ENCODE peak calls at places on chromosome 7, in seven cellular contexts. C, A, M, Q, E, W and O are unnamed samples.

GRCh38 chr7:24301703-24302102 is 17.7 kb downstream of the NPY start:
- DNase-seq in E (no peak), Q (no peak), C (no peak), W (no peak), A (peak), M (no peak), O (no peak)

GRCh38 chr7:91285966-91286365 is 21.7 kb downstream of the FZD1 start:
- DNase-seq in Q (no peak), A (no peak), E (no peak), C (no peak), W (no peak), M (no peak), O (no peak)

GRCh38 chr7:23347682-23348180 is 48.6 kb downstream of the MALSU1 start:
- DNase-seq in E (peak), M (peak), A (no peak), W (peak), Q (no peak), C (no peak), O (no peak)

GRCh38 chr7:38834357-38834756 is 74.6 kb downstream of the VPS41 start:
- DNase-seq in A (no peak), W (no peak), E (no peak), Q (no peak), M (no peak), C (no peak), O (no peak)

GRCh38 chr7:110371709-110372108 is 719.2 kb upstream of the LRRN3 start:
- DNase-seq in C (no peak), A (no peak), M (no peak), E (no peak), W (no peak), Q (no peak), O (no peak)

GRCh38 chr7:99122762-99123161 is 21.1 kb downstream of the SMURF1 start:
- DNase-seq in Q (no peak), W (no peak), M (no peak), C (no peak), A (no peak), E (no peak), O (no peak)

GRCh38 chr7:114539575-114539974 is 125.0 kb downstream of the FOXP2 start:
- DNase-seq in A (no peak), W (peak), Q (no peak), C (no peak), M (peak), E (no peak), O (no peak)

GRCh38 chr7:73668103-73668937 is 689 bp downstream of the VPS37D start:
- DNase-seq in M (no peak), E (no peak), C (no peak), A (peak), W (no peak), Q (no peak), O (no peak)

GRCh38 chr7:141700848-141701371 is 1.1 kb downstream of the DENND11 start:
- DNase-seq in C (no peak), W (no peak), M (peak), A (peak), Q (peak), E (no peak), O (no peak)